ENCODE peak calls at places on chromosomes 16 and 17, in six cellular contexts. Q is PC-9, I is fibroblast of lung, W is mesendoderm, K is adipocyte, T is thyroid gland. D is an unnamed sample.

GRCh38 chr17:7897773-7898172 is 9.2 kb downstream of the CHD3 start:
- DNase-seq in Q (no peak), T (no peak), I (peak; percentile 82), W (no peak), K (peak; percentile 39), D (no peak)

GRCh38 chr16:67842509-67843342 is 606 bp downstream of the THAP11 start:
- DNase-seq in T (peak; percentile 69), Q (no peak), K (peak; percentile 67), I (peak; percentile 60), W (peak; percentile 84), D (peak; percentile 56)

GRCh38 chr17:81854974-81855774 is 5.2 kb downstream of the P4HB start:
- DNase-seq in W (no peak), T (no peak), I (no peak), Q (no peak), K (no peak), D (no peak)

GRCh38 chr17:7356072-7356549 is 1.2 kb downstream of the TMEM95 start:
- DNase-seq in I (peak; percentile 63), K (peak; percentile 82), T (peak; percentile 83), W (peak; percentile 91), Q (peak; percentile 58), D (peak; percentile 64)

GRCh38 chr17:50501054-50501453 is 7.2 kb upstream of the MYCBPAP start:
- DNase-seq in K (peak; percentile 67), T (no peak), I (peak; percentile 47), W (peak; percentile 35), Q (no peak), D (no peak)

GRCh38 chr17:36892112-36892838 is 45.0 kb upstream of the LHX1 start:
- DNase-seq in I (no peak), K (no peak), T (no peak), W (peak; percentile 47), Q (no peak), D (no peak)

GRCh38 chr16:75109732-75110243 is 6.8 kb downstream of the LDHD start:
- DNase-seq in W (no peak), I (no peak), Q (peak; percentile 61), K (no peak), T (peak; percentile 67), D (no peak)

GRCh38 chr17:18960803-18961511 is 9.0 kb downstream of the SLC5A10 start:
- DNase-seq in T (peak; percentile 80), K (peak; percentile 87), W (peak; percentile 76), Q (no peak), I (peak; percentile 60), D (peak; percentile 39)

GRCh38 chr16:85274924-85275323 is 162.7 kb upstream of the CIBAR2 start:
- DNase-seq in T (no peak), W (no peak), I (no peak), Q (no peak), K (no peak), D (no peak)

GRCh38 chr16:80931985-80932720 is 74.5 kb downstream of the CMC2 start:
- DNase-seq in W (peak; percentile 67), K (peak; percentile 80), I (peak; percentile 50), T (peak; percentile 60), Q (no peak), D (no peak)

GRCh38 chr17:67128700-67129099 is 84.3 kb downstream of the CACNG1 start:
- DNase-seq in Q (no peak), W (no peak), K (no peak), I (no peak), T (no peak), D (no peak)

GRCh38 chr17:19274893-19275292 is 37.7 kb downstream of the EPN2 start:
- DNase-seq in W (no peak), K (no peak), I (no peak), T (no peak), Q (no peak), D (no peak)

DNA sequence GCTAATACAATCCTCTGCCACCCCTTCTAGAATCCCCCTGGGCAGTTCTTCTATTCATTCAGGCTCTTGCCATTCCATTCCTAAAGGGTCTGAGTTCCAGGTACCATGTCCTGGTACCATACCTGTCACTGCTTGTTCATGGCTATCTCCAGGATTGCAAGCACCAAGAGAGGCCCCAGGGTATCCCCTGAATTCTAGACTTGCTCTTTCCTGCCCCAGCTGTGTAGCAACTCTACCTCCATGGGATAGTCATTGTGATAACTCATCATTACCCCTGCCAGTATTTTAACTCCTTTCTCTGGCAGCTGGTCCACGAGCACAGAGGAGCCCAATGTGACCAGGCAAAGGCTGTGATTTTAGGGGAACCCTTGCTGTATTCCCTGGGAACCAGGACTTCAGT is 143.7 kb upstream of the CDH5 start:
- DNase-seq in Q (no peak), W (no peak), K (no peak), T (no peak), I (no peak), D (no peak)
- H3K4me1 ChIP-seq in Q (no peaks in the 10 kb centered on the region), W (no peaks in the 10 kb centered on the region), K (peaks cover 13% of the 10 kb centered on the region), T (no peaks in the 10 kb centered on the region), I (no peaks in the 10 kb centered on the region), D (no peaks in the 10 kb centered on the region)

GRCh38 chr16:3999479-3999868 is 116.8 kb downstream of the ADCY9 start:
- DNase-seq in K (peak; percentile 68), W (peak; percentile 78), T (peak; percentile 88), I (peak; percentile 81), Q (no peak), D (no peak)

GRCh38 chr16:3999890-4000325 is 116.3 kb downstream of the ADCY9 start:
- DNase-seq in K (no peak), Q (no peak), T (no peak), I (peak; percentile 66), W (no peak), D (no peak)

GRCh38 chr16:4003166-4003565 is 113.1 kb downstream of the ADCY9 start:
- DNase-seq in T (no peak), W (no peak), I (no peak), K (no peak), Q (no peak), D (no peak)

GRCh38 chr16:3997231-3997841 is 116.8 kb upstream of the CREBBP start:
- DNase-seq in W (no peak), T (no peak), Q (no peak), K (no peak), I (no peak), D (no peak)

GRCh38 chr16:3998793-3999478 is 117.3 kb downstream of the ADCY9 start:
- DNase-seq in K (peak; percentile 31), T (no peak), Q (no peak), W (peak; percentile 41), I (peak; percentile 48), D (no peak)
- H3K4me3 ChIP-seq in K (peak overlapping the region; percentile 16), T (no peak overlapping the region), Q (no peak overlapping the region), W (no peak overlapping the region), I (peak overlapping the region; percentile 27), D (no peak overlapping the region)

GRCh38 chr17:75241502-75241901 is 19.9 kb downstream of the GGA3 start:
- DNase-seq in I (no peak), T (no peak), Q (no peak), W (no peak), K (no peak), D (no peak)
- H3K4me1 ChIP-seq in I (peaks cover 3% of the 10 kb centered on the region), T (no peaks in the 10 kb centered on the region), Q (no peaks in the 10 kb centered on the region), W (no peaks in the 10 kb centered on the region), K (peaks cover 46% of the 10 kb centered on the region), D (peaks cover 33% of the 10 kb centered on the region)

DNA sequence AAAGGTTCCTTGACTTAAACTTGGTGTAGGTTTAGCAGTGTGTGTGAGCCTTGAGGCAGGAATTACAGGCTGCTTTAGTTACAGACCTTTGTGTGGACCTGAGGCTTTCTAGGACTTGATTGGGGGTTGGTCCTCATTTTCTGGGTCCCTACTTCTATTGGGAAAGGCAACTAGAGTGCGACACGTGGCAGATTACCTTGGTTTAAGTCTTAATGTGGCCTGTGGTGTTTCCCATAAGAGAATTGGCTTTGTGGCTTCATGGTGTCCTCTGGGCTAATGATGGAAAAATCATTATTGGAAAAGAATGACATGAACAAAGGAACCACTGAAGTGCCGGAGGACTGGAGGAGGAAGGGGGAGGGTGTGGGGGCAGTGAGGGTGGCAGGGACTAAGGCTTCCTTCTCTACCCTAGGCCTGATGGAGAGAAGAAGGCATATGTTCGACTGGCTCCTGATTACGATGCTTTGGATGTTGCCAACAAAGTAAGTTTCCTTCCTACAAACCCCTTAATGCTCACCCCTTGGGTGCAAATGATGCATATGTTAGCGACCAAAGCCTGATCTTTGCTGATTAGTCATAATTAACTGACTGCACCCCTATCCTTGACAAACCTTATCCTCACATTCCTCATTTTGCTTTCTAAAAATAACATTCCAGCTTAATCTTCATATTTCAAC is 2.7 kb downstream of the TLCD1 start:
- DNase-seq in I (no peak), Q (no peak), T (no peak), W (no peak), K (no peak), D (no peak)
- H3K4me3 ChIP-seq in I (peak overlapping the region; percentile 4), Q (peak overlapping the region; percentile 87), T (no peak overlapping the region), W (no peak overlapping the region), K (peak overlapping the region; percentile 89), D (no peak overlapping the region)

GRCh38 chr17:43169561-43170139 is 1.4 kb upstream of the NBR1 start:
- DNase-seq in K (peak; percentile 73), W (peak; percentile 62), I (peak; percentile 63), T (no peak), Q (peak; percentile 63), D (no peak)

GRCh38 chr17:43175213-43176118 is 4.5 kb downstream of the NBR1 start:
- DNase-seq in K (peak; percentile 73), W (peak; percentile 49), I (peak; percentile 53), T (no peak), Q (no peak), D (no peak)

GRCh38 chr17:43171761-43172487 is 910 bp downstream of the NBR1 start:
- DNase-seq in T (peak; percentile 30), W (peak; percentile 47), I (peak; percentile 92), Q (peak; percentile 99), K (peak; percentile 91), D (no peak)

GRCh38 chr17:43170766-43171681 is at the start of gene NBR1:
- DNase-seq in Q (peak; percentile 93), I (peak; percentile 99), W (peak; percentile 99), T (peak; percentile 97), K (peak; percentile 98), D (peak; percentile 90)

GRCh38 chr17:43170140-43170765 is 761 bp upstream of the NBR1 start:
- DNase-seq in I (peak; percentile 97), W (peak; percentile 99), K (peak; percentile 97), T (peak; percentile 94), Q (peak; percentile 95), D (peak; percentile 87)
- H3K4me1 ChIP-seq in I (peaks cover 4% of the 10 kb centered on the region), W (peaks cover 5% of the 10 kb centered on the region), K (peaks cover 22% of the 10 kb centered on the region), T (peaks cover 25% of the 10 kb centered on the region), Q (peaks cover 14% of the 10 kb centered on the region), D (peaks cover 26% of the 10 kb centered on the region)

D was measured in effector memory CD4-positive, alpha-beta T cell.